ENCODE peak calls at places on chromosomes 5 and 9, in nine cellular contexts. H is choroid plexus epithelial cell, E is mesendoderm, O is brain microvascular endothelial cell, Q is neuronal stem cell, L is upper lobe of right lung, Y is A549, M is stomach, T is HL-60. B is an unnamed sample.

GRCh38 chr9:120221844-120222243 is 358.1 kb downstream of the CDK5RAP2 start:
- DNase-seq in L (no peak), O (no peak), T (no peak), Y (no peak), Q (no peak), E (peak; percentile 67), M (no peak), H (no peak), B (no peak)

GRCh38 chr9:116389546-116390305 is 236.1 kb downstream of the PAPPA start:
- DNase-seq in E (no peak), H (no peak), Q (no peak), O (no peak), L (no peak), M (no peak), T (no peak), Y (no peak), B (no peak)

GRCh38 chr5:171647043-171647899 is 138.3 kb upstream of the SMIM23 start:
- DNase-seq in E (peak; percentile 72), Y (peak; percentile 45), M (no peak), Q (no peak), H (peak; percentile 92), T (no peak), L (no peak), O (peak; percentile 88), B (peak; percentile 29)

GRCh38 chr5:43631182-43631910 is 28.4 kb downstream of the NNT start:
- DNase-seq in Y (peak; percentile 78), Q (peak; percentile 65), E (peak; percentile 91), O (peak; percentile 80), L (no peak), H (peak; percentile 91), T (peak; percentile 31), M (peak; percentile 34), B (peak; percentile 48)

GRCh38 chr5:56814361-56814962 is 887 bp upstream of the MAP3K1 start:
- DNase-seq in Y (peak; percentile 31), E (peak; percentile 83), H (no peak), M (peak; percentile 36), Q (peak; percentile 35), O (no peak), T (no peak), L (peak; percentile 76), B (no peak)

GRCh38 chr9:117926031-117926655 is 221.9 kb downstream of the TLR4 start:
- DNase-seq in L (no peak), Q (peak; percentile 18), T (no peak), Y (no peak), H (no peak), E (peak; percentile 47), M (no peak), O (no peak), B (no peak)

GRCh38 chr5:6435356-6435755 is 13.3 kb upstream of the UBE2QL1 start:
- DNase-seq in L (no peak), M (no peak), T (no peak), E (peak; percentile 71), O (no peak), Q (no peak), H (peak; percentile 39), Y (peak; percentile 53), B (no peak)

GRCh38 chr9:72703574-72703973 is 182.2 kb downstream of the TMC1 start:
- DNase-seq in E (no peak), Q (no peak), L (no peak), H (peak; percentile 2), Y (no peak), M (no peak), O (no peak), T (no peak), B (no peak)

GRCh38 chr9:127929044-127929979 is 1.3 kb downstream of the PIP5KL1 start:
- DNase-seq in Y (no peak), E (no peak), O (no peak), L (no peak), Q (no peak), T (no peak), H (no peak), M (no peak), B (no peak)

GRCh38 chr5:134555223-134555790 is 29.8 kb downstream of the JADE2 start:
- DNase-seq in L (no peak), Y (no peak), H (no peak), O (no peak), T (no peak), E (no peak), Q (no peak), M (no peak), B (no peak)

GRCh38 chr5:126503602-126504104 is 80.4 kb downstream of the GRAMD2B start:
- DNase-seq in M (no peak), T (no peak), Q (no peak), H (peak; percentile 84), E (peak; percentile 23), O (peak; percentile 45), L (no peak), Y (no peak), B (no peak)

GRCh38 chr5:107966216-107966615 is 295.5 kb upstream of the EFNA5 start:
- DNase-seq in T (no peak), E (peak; percentile 69), L (no peak), H (no peak), Q (no peak), M (no peak), O (no peak), Y (no peak), B (no peak)

GRCh38 chr5:34632805-34633414 is 23.2 kb upstream of the RAI14 start:
- DNase-seq in Q (no peak), O (no peak), M (no peak), L (no peak), E (no peak), T (no peak), Y (no peak), H (no peak), B (no peak)

GRCh38 chr5:170296935-170297588 is 515 bp downstream of the LCP2 start:
- DNase-seq in Q (no peak), H (no peak), Y (no peak), O (no peak), T (peak; percentile 67), M (no peak), L (no peak), E (no peak), B (no peak)

GRCh38 chr9:6054280-6055099 is 39.1 kb upstream of the RANBP6 start:
- DNase-seq in Q (peak; percentile 65), O (peak; percentile 48), H (peak; percentile 87), M (peak; percentile 75), L (no peak), Y (peak; percentile 81), E (peak; percentile 92), T (peak; percentile 75), B (peak; percentile 17)

GRCh38 chr5:43117092-43117491 is 3.6 kb upstream of the ZNF131 start:
- DNase-seq in T (no peak), E (no peak), H (no peak), Y (no peak), L (no peak), Q (no peak), O (no peak), M (no peak), B (no peak)

GRCh38 chr5:539469-540214 is 15.4 kb upstream of the SLC9A3 start:
- DNase-seq in Y (no peak), Q (no peak), O (no peak), E (no peak), L (peak; percentile 51), M (no peak), H (no peak), T (no peak), B (no peak)

GRCh38 chr5:124592891-124593290 is 153.5 kb downstream of the ZNF608 start:
- DNase-seq in M (no peak), E (no peak), Q (no peak), O (no peak), L (no peak), H (no peak), Y (no peak), T (no peak), B (no peak)

GRCh38 chr5:103502651-103503050 is 59.9 kb downstream of the NUDT12 start:
- DNase-seq in H (no peak), Y (no peak), T (no peak), M (no peak), O (no peak), E (no peak), Q (no peak), L (no peak), B (no peak)
- H3K4me3 ChIP-seq in H (no peak overlapping the region), Y (no peak overlapping the region), T (no peak overlapping the region), M (no peak overlapping the region), O (no peak overlapping the region), E (no peak overlapping the region), Q (no peak overlapping the region), L (no peak overlapping the region), B (no peak overlapping the region)

DNA sequence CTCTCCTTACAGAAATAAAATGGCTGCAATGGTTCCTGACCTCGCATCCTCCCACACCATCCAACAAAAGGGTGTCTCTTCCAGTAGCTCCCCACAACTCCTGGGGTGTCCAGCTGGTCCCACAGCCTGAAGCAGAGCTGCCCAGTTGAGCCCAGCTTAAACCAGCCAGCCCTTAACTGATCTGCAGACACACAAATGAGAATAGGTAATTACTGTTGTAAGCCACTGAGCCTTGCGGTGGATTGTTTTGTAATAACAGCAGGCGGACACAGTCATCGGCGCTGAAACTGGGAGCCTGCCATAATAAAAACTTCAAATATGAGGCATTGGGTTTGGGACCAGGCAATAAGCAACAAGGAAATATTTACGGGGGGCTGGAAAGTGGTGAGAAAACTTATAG is 10.4 kb upstream of the ZBTB43 start:
- DNase-seq in Y (no peak), H (peak; percentile 23), O (no peak), M (no peak), L (peak; percentile 22), E (no peak), T (no peak), Q (no peak), B (no peak)
- H3K4me3 ChIP-seq in Y (no peak overlapping the region), H (no peak overlapping the region), O (no peak overlapping the region), M (no peak overlapping the region), L (no peak overlapping the region), E (no peak overlapping the region), T (no peak overlapping the region), Q (no peak overlapping the region), B (no peak overlapping the region)

GRCh38 chr9:14766299-14766698 is 43.8 kb upstream of the CER1 start:
- DNase-seq in Y (no peak), L (no peak), T (no peak), H (no peak), E (no peak), O (no peak), Q (no peak), M (no peak), B (no peak)
- H3K4me3 ChIP-seq in Y (no peak overlapping the region), L (no peak overlapping the region), T (no peak overlapping the region), H (no peak overlapping the region), E (no peak overlapping the region), O (no peak overlapping the region), Q (no peak overlapping the region), M (no peak overlapping the region), B (no peak overlapping the region)

DNA sequence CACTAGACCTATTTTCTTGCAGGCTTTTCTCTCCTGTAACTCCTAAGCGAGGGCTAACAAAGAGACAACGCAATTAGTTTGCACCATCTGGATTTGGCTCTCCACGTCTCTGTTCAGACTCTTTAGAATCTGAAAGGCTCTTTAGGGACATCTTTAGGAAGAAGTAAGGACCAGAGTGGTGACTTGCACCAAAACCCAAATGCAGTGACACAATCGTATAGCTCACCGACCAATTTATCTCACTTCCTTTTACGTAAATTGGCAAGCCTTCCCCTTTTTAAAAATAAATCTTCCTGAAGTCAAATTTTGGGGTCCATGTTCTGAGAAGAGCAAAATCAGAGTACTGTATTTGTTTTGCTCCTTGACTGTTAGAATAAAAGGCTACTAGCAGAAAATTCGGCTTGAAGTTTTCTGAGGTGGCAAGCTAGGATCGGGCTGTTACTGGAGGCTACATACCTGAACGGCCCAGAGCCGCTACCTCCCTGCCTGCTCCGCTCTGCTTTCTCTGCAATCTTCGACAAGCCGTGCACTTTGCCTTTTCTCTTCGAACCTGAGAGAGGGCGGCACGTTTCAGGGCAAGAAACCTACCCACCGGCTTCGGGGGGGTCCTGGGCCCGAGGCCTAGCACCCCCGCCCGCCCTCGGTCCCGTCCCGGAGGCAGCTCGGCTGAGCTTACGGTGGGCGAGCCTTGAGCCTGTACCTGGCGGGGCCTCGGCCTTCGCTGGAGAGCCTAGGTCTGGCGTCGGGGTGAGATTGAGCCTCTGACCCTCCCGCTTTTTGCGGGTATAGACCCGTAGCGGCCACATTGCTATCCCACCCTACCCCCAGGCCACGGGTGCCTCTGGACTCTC is 538 bp downstream of the MEIKIN start:
- DNase-seq in E (no peak), L (no peak), H (no peak), T (peak; percentile 1), Q (no peak), Y (no peak), O (no peak), M (no peak), B (no peak)
- H3K4me3 ChIP-seq in E (no peak overlapping the region), L (no peak overlapping the region), H (no peak overlapping the region), T (no peak overlapping the region), Q (no peak overlapping the region), Y (no peak overlapping the region), O (no peak overlapping the region), M (no peak overlapping the region), B (no peak overlapping the region)

B was measured in skeletal muscle cell.